ENCODE peak calls at places on chromosomes 4 and X, in five cellular contexts. One of them, this sample, is unnamed.

GRCh38 chr4:10006236-10006603 is 15.1 kb downstream of the SLC2A9 start:
- DNase-seq in neural crest cell: no peak
- DNase-seq in NCI-H1092 treated with DMSO at 0.1 percent for 48 hours: peak; percentile 39
- DNase-seq in NCI-H510A treated with DMSO at 0.1 percent for 48 hours: no peak
- DNase-seq in lung microvascular endothelial cell: peak; percentile 64
- DNase-seq in this sample: no peak

GRCh38 chr4:67035501-67035900 is 509.8 kb downstream of the CENPC start:
- DNase-seq in neural crest cell: no peak
- DNase-seq in NCI-H1092 treated with DMSO at 0.1 percent for 48 hours: no peak
- DNase-seq in NCI-H510A treated with DMSO at 0.1 percent for 48 hours: no peak
- DNase-seq in lung microvascular endothelial cell: no peak
- DNase-seq in this sample: no peak

GRCh38 chr4:113012776-113013175 is 36.7 kb upstream of the ANK2 start:
- DNase-seq in neural crest cell: no peak
- DNase-seq in NCI-H1092 treated with DMSO at 0.1 percent for 48 hours: no peak
- DNase-seq in NCI-H510A treated with DMSO at 0.1 percent for 48 hours: no peak
- DNase-seq in lung microvascular endothelial cell: no peak
- DNase-seq in this sample: no peak

GRCh38 chr4:118920247-118920646 is 31.6 kb downstream of the SYNPO2 start:
- DNase-seq in neural crest cell: no peak
- DNase-seq in NCI-H1092 treated with DMSO at 0.1 percent for 48 hours: no peak
- DNase-seq in NCI-H510A treated with DMSO at 0.1 percent for 48 hours: no peak
- DNase-seq in lung microvascular endothelial cell: peak; percentile 33
- DNase-seq in this sample: no peak

GRCh38 chr4:74056114-74056857 is 17.8 kb upstream of the CXCL3 start:
- DNase-seq in neural crest cell: no peak
- DNase-seq in NCI-H1092 treated with DMSO at 0.1 percent for 48 hours: no peak
- DNase-seq in NCI-H510A treated with DMSO at 0.1 percent for 48 hours: peak; percentile 35
- DNase-seq in lung microvascular endothelial cell: peak; percentile 28
- DNase-seq in this sample: no peak

GRCh38 chr4:40850496-40850895 is 100.7 kb downstream of the NSUN7 start:
- DNase-seq in neural crest cell: no peak
- DNase-seq in NCI-H1092 treated with DMSO at 0.1 percent for 48 hours: no peak
- DNase-seq in NCI-H510A treated with DMSO at 0.1 percent for 48 hours: no peak
- DNase-seq in lung microvascular endothelial cell: no peak
- DNase-seq in this sample: no peak

GRCh38 chr4:118173956-118174355 is 139.7 kb downstream of the NDST3 start:
- DNase-seq in neural crest cell: no peak
- DNase-seq in NCI-H1092 treated with DMSO at 0.1 percent for 48 hours: no peak
- DNase-seq in NCI-H510A treated with DMSO at 0.1 percent for 48 hours: no peak
- DNase-seq in lung microvascular endothelial cell: peak; percentile 81
- DNase-seq in this sample: no peak

GRCh38 chrX:103793541-103793932 is 16.9 kb downstream of the PLP1 start:
- DNase-seq in neural crest cell: no peak
- DNase-seq in NCI-H1092 treated with DMSO at 0.1 percent for 48 hours: no peak
- DNase-seq in NCI-H510A treated with DMSO at 0.1 percent for 48 hours: no peak
- DNase-seq in lung microvascular endothelial cell: no peak
- DNase-seq in this sample: no peak

GRCh38 chr4:36230523-36230922 is 13.8 kb downstream of the ARAP2 start:
- DNase-seq in neural crest cell: no peak
- DNase-seq in NCI-H1092 treated with DMSO at 0.1 percent for 48 hours: no peak
- DNase-seq in NCI-H510A treated with DMSO at 0.1 percent for 48 hours: no peak
- DNase-seq in lung microvascular endothelial cell: no peak
- DNase-seq in this sample: no peak

GRCh38 chr4:39932776-39933402 is 44.8 kb downstream of the PDS5A start:
- DNase-seq in neural crest cell: no peak
- DNase-seq in NCI-H1092 treated with DMSO at 0.1 percent for 48 hours: no peak
- DNase-seq in NCI-H510A treated with DMSO at 0.1 percent for 48 hours: no peak
- DNase-seq in lung microvascular endothelial cell: peak; percentile 32
- DNase-seq in this sample: no peak

GRCh38 chrX:149518236-149518635 is 13.1 kb upstream of the IDS start:
- DNase-seq in neural crest cell: no peak
- DNase-seq in NCI-H1092 treated with DMSO at 0.1 percent for 48 hours: no peak
- DNase-seq in NCI-H510A treated with DMSO at 0.1 percent for 48 hours: no peak
- DNase-seq in lung microvascular endothelial cell: peak; percentile 43
- DNase-seq in this sample: no peak

GRCh38 chrX:124230573-124231300 is 101.7 kb upstream of the TEX13D start:
- DNase-seq in neural crest cell: no peak
- DNase-seq in NCI-H1092 treated with DMSO at 0.1 percent for 48 hours: no peak
- DNase-seq in NCI-H510A treated with DMSO at 0.1 percent for 48 hours: no peak
- DNase-seq in lung microvascular endothelial cell: no peak
- DNase-seq in this sample: no peak

GRCh38 chr4:55336138-55337034 is 9.7 kb upstream of the SRD5A3 start:
- DNase-seq in neural crest cell: no peak
- DNase-seq in NCI-H1092 treated with DMSO at 0.1 percent for 48 hours: no peak
- DNase-seq in NCI-H510A treated with DMSO at 0.1 percent for 48 hours: no peak
- DNase-seq in lung microvascular endothelial cell: peak; percentile 71
- DNase-seq in this sample: no peak

GRCh38 chr4:47155907-47156306 is 124.5 kb downstream of the GABRB1 start:
- DNase-seq in neural crest cell: no peak
- DNase-seq in NCI-H1092 treated with DMSO at 0.1 percent for 48 hours: no peak
- DNase-seq in NCI-H510A treated with DMSO at 0.1 percent for 48 hours: no peak
- DNase-seq in lung microvascular endothelial cell: no peak
- DNase-seq in this sample: no peak

GRCh38 chr4:114417214-114417613 is 181.4 kb upstream of the UGT8 start:
- DNase-seq in neural crest cell: no peak
- DNase-seq in NCI-H1092 treated with DMSO at 0.1 percent for 48 hours: peak; percentile 42
- DNase-seq in NCI-H510A treated with DMSO at 0.1 percent for 48 hours: no peak
- DNase-seq in lung microvascular endothelial cell: no peak
- DNase-seq in this sample: no peak

GRCh38 chr4:98781641-98782348 is 123.4 kb upstream of the TSPAN5 start:
- DNase-seq in neural crest cell: no peak
- DNase-seq in NCI-H1092 treated with DMSO at 0.1 percent for 48 hours: no peak
- DNase-seq in NCI-H510A treated with DMSO at 0.1 percent for 48 hours: no peak
- DNase-seq in lung microvascular endothelial cell: no peak
- DNase-seq in this sample: no peak

GRCh38 chr4:113260671-113261070 is 211.2 kb downstream of the ANK2 start:
- DNase-seq in neural crest cell: no peak
- DNase-seq in NCI-H1092 treated with DMSO at 0.1 percent for 48 hours: no peak
- DNase-seq in NCI-H510A treated with DMSO at 0.1 percent for 48 hours: no peak
- DNase-seq in lung microvascular endothelial cell: peak; percentile 10
- DNase-seq in this sample: no peak

GRCh38 chr4:93788712-93789111 is 39.8 kb upstream of the ATOH1 start:
- DNase-seq in neural crest cell: no peak
- DNase-seq in NCI-H1092 treated with DMSO at 0.1 percent for 48 hours: no peak
- DNase-seq in NCI-H510A treated with DMSO at 0.1 percent for 48 hours: peak; percentile 26
- DNase-seq in lung microvascular endothelial cell: peak; percentile 22
- DNase-seq in this sample: no peak

GRCh38 chr4:189597341-189597740 is 343.3 kb upstream of the FRG1 start:
- DNase-seq in neural crest cell: no peak
- DNase-seq in NCI-H1092 treated with DMSO at 0.1 percent for 48 hours: no peak
- DNase-seq in NCI-H510A treated with DMSO at 0.1 percent for 48 hours: no peak
- DNase-seq in lung microvascular endothelial cell: no peak
- DNase-seq in this sample: no peak